ENCODE peak calls at places on chromosomes 12 and 14, in six cellular contexts. A, B, S, Q, N and C are unnamed samples.

GRCh38 chr12:77116277-77116676 is 50.9 kb upstream of the E2F7 start:
- DNase-seq in Q (no peak), S (no peak), B (no peak), N (no peak), A (no peak), C (no peak)

GRCh38 chr14:44339256-44339655 is 167.8 kb downstream of the FSCB start:
- DNase-seq in B (no peak), A (no peak), S (no peak), Q (no peak), N (no peak), C (no peak)

GRCh38 chr14:98564541-98564940 is 707.5 kb downstream of the BCL11B start:
- DNase-seq in Q (no peak), B (no peak), A (no peak), S (no peak), N (no peak), C (no peak)

GRCh38 chr12:57215668-57216013 is 953 bp upstream of the NXPH4 start:
- DNase-seq in B (no peak), S (peak), Q (no peak), A (no peak), N (no peak), C (no peak)

GRCh38 chr14:99881011-99881410 is 87.8 kb downstream of the EML1 start:
- DNase-seq in N (no peak), A (no peak), Q (no peak), S (no peak), B (no peak), C (no peak)

GRCh38 chr14:100899841-100900771 is 3.4 kb downstream of the RTL1 start:
- DNase-seq in N (peak), A (peak), Q (no peak), S (peak), B (peak), C (peak)

GRCh38 chr14:60736494-60736893 is 1.9 kb downstream of the MNAT1 start:
- DNase-seq in B (peak), S (no peak), Q (no peak), N (no peak), A (no peak), C (peak)

GRCh38 chr12:109707470-109707821 is 6.2 kb upstream of the FAM222A start:
- DNase-seq in S (no peak), A (no peak), N (no peak), B (no peak), Q (no peak), C (no peak)

GRCh38 chr14:77641534-77642341 is 25.3 kb upstream of the SPTLC2 start:
- DNase-seq in A (no peak), Q (peak), N (no peak), S (peak), B (no peak), C (peak)

GRCh38 chr14:70782361-70782760 is 27.0 kb downstream of the MAP3K9 start:
- DNase-seq in A (no peak), Q (no peak), S (no peak), N (no peak), B (no peak), C (no peak)

GRCh38 chr14:101961746-101962502 is 2.4 kb upstream of the DYNC1H1 start:
- DNase-seq in B (no peak), S (no peak), Q (no peak), N (no peak), A (no peak), C (no peak)

GRCh38 chr14:69850086-69850735 is 29.0 kb upstream of the SMOC1 start:
- DNase-seq in B (peak), Q (no peak), N (no peak), S (no peak), A (no peak), C (no peak)

GRCh38 chr14:94793901-94794300 is 24.0 kb upstream of the GSC start:
- DNase-seq in A (no peak), S (no peak), B (no peak), Q (no peak), N (no peak), C (no peak)

GRCh38 chr14:75566752-75567151 is 11.7 kb upstream of the FLVCR2 start:
- DNase-seq in B (no peak), N (no peak), S (no peak), A (no peak), Q (no peak), C (no peak)

GRCh38 chr12:39897315-39897714 is 208.6 kb downstream of the SLC2A13 start:
- DNase-seq in A (no peak), B (no peak), Q (no peak), N (no peak), S (no peak), C (no peak)

GRCh38 chr14:22544406-22544805 is 44.6 kb downstream of the DAD1 start:
- DNase-seq in S (no peak), N (no peak), B (no peak), A (no peak), Q (no peak), C (no peak)

GRCh38 chr14:89615421-89615820 is 198.4 kb upstream of the FOXN3 start:
- DNase-seq in A (no peak), Q (no peak), N (no peak), B (no peak), S (no peak), C (peak)

GRCh38 chr12:45128637-45129036 is 77.7 kb upstream of the DBX2 start:
- DNase-seq in Q (no peak), A (no peak), S (no peak), B (no peak), N (no peak), C (no peak)

GRCh38 chr12:92871121-92871520 is 58.0 kb downstream of the EEA1 start:
- DNase-seq in S (no peak), N (no peak), B (no peak), A (no peak), Q (no peak), C (no peak)

GRCh38 chr12:128572311-128572810 is 251.4 kb downstream of the SLC15A4 start:
- DNase-seq in N (no peak), B (no peak), A (peak), S (no peak), Q (no peak), C (no peak)

GRCh38 chr14:101193845-101194355 is 290.4 kb upstream of the RTL1 start:
- DNase-seq in B (no peak), A (no peak), Q (no peak), N (no peak), S (no peak), C (no peak)

GRCh38 chr12:115762934-115763333 is 514.6 kb downstream of the MED13L start:
- DNase-seq in S (no peak), A (no peak), N (no peak), Q (no peak), B (peak), C (no peak)

GRCh38 chr12:119384340-119384739 is 49.8 kb downstream of the CCDC60 start:
- DNase-seq in Q (no peak), S (no peak), A (no peak), B (no peak), N (no peak), C (no peak)

GRCh38 chr14:32800320-32800719 is 138.4 kb upstream of the NPAS3 start:
- DNase-seq in N (no peak), A (no peak), Q (no peak), S (no peak), B (no peak), C (no peak)

GRCh38 chr12:23525450-23526072 is 423.9 kb downstream of the SOX5 start:
- DNase-seq in Q (no peak), N (no peak), S (no peak), A (no peak), B (no peak), C (no peak)

GRCh38 chr12:105547786-105548185 is 217.3 kb downstream of the C12orf75 start:
- DNase-seq in B (no peak), S (no peak), Q (no peak), A (no peak), N (no peak), C (no peak)

GRCh38 chr14:38138581-38139138 is 69.0 kb upstream of the SSTR1 start:
- DNase-seq in N (no peak), A (no peak), S (no peak), Q (no peak), B (no peak), C (no peak)

GRCh38 chr14:37623552-37623951 is 28.1 kb downstream of the TTC6 start:
- DNase-seq in N (no peak), Q (no peak), S (no peak), A (no peak), B (peak), C (peak)

GRCh38 chr14:95915326-95915725 is 38.7 kb downstream of the TUNAR start:
- DNase-seq in S (no peak), N (no peak), A (no peak), Q (no peak), B (peak), C (no peak)

GRCh38 chr14:95922080-95922479 is 45.4 kb downstream of the TUNAR start:
- DNase-seq in A (no peak), B (no peak), S (no peak), N (no peak), Q (no peak), C (no peak)

DNA sequence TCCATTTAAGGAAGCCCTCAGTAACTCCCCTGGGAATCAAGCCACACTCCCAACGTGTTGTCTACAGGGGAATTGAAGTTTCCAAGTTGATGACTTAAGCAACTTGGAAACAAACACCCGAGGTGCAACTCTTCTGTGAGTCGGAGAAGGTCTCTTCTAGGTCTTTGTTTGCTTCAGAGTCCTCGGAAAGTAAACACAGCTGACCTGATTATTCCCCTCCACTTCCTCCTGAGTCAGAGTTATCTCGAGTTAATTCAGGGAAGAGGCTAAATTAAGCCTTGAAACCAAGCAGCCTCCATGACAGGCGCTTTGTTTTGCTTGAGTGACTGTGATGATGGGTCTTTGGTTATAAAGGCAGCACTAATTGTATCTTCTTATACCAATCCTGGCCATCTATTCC is 41.8 kb downstream of the TUNAR start:
- DNase-seq in S (no peak), B (peak), N (no peak), Q (no peak), A (no peak), C (peak)
- H3K27ac ChIP-seq in S (no peak), B (no peak), N (no peak), Q (no peak), A (no peak), C (no peak)

DNA sequence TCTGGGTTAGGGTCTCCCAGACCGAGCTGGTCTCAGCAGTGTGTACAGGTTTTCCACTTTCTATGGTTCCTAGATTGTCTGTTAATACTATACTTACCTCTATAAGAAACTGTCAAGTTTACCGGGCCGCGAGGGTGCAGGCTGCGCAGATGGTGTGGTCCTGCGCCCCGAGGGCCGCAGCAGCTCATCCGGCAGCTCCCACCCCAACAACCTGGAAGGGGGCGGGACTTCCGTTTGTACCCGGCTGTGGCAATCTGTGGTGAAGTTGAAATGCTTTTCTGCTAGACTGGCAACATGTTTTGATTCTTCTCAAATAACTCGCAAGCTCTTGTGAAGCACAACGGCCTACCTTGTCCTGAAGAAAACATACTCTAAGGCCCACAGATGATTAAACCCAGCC is at the start of gene CLEC9A:
- DNase-seq in S (no peak), A (no peak), Q (no peak), B (no peak), N (peak), C (no peak)
- H3K27ac ChIP-seq in S (no peak), A (no peak), Q (no peak), B (no peak), N (no peak), C (no peak)

GRCh38 chr12:50661300-50662120 is 102.4 kb upstream of the ATF1 start:
- DNase-seq in B (no peak), A (no peak), S (no peak), N (no peak), Q (no peak), C (peak)

GRCh38 chr12:50659690-50660424 is 104.0 kb upstream of the ATF1 start:
- DNase-seq in Q (no peak), N (no peak), A (no peak), S (no peak), B (no peak), C (no peak)

GRCh38 chr12:50662121-50662480 is 101.8 kb upstream of the ATF1 start:
- DNase-seq in S (no peak), B (no peak), A (no peak), N (no peak), Q (no peak), C (peak)

GRCh38 chr12:50660425-50660822 is 103.5 kb upstream of the ATF1 start:
- DNase-seq in B (no peak), A (no peak), S (no peak), N (no peak), Q (no peak), C (no peak)

DNA sequence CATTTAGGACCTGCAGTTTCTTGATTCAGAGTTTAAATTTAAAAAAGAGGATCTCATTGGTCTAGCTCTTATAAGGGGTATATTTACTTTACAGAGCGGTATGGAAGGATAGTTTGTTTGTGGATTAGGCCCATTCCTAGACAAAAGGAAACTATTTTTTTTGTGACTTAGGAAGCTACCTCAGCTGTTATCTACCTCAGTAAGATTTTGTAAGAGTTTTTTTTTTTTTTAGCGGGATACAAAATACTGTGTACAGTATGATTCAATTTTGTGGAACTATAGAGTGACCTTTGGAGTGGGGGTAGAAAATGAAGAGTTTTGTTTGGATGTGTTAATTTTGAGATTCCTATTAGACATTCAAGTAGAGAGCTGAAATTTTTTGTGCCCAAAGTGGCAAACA is 104.6 kb upstream of the ATF1 start:
- DNase-seq in B (no peak), Q (no peak), S (no peak), N (no peak), A (no peak), C (no peak)
- H3K27ac ChIP-seq in B (peak), Q (no peak), S (no peak), N (no peak), A (no peak), C (peak)

DNA sequence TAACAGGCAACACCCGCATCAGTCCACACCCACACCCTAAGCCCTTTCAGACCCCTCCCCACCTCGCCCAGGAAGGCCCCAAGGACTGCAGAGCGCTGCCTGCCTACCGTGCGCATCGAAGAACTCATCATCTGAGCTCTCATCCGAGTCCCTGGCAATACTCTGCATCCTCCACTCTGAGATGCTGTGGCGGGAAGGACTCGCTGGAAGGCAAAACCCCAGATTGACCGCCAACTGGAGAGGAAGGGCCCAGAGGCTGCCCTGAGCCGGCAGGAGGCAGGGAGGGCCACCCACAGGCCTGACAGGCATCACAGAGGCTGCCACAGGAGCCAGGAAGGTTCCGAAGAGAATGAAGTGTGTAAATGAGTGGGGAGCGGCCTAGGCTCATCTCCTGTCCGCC is 23.8 kb downstream of the ARL6IP4 start:
- DNase-seq in A (no peak), B (no peak), Q (no peak), S (no peak), N (no peak), C (no peak)
- H3K27ac ChIP-seq in A (no peak), B (no peak), Q (no peak), S (no peak), N (no peak), C (no peak)

DNA sequence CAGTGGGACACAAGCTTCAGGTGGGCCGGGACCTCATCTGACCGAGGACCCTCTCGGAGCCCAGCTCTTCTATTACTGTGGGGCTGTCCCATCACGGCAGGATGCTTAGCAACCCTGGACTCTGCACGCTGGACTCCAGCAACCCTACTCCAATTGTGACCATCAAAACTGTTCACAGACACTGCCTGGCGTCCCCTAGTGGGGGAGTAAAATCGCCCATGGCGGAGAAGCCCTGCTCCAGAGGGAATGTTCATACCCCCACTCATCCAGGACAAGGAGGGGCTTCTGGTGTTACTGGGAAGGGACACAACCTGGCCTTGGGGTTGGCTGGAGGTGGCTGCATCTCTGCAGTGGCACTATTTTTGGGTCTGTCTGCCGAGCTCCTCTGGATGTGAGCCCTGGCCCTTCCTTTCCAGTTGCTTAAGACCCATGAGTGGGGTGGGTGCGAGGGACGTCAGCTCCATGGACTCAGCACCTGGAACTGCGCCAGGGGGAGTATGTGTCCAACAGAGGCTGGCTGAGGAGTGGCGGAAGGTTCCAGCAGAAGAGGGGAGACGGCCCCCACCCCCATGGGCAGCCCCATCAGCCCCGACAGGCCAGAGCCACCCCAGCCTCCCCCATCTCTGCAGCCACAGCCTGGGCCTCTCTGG is 103.8 kb downstream of the RFLNA start:
- DNase-seq in A (no peak), B (no peak), S (peak), Q (peak), N (no peak), C (no peak)
- H3K27ac ChIP-seq in A (no peak), B (no peak), S (no peak), Q (peak), N (peak), C (peak)

DNA sequence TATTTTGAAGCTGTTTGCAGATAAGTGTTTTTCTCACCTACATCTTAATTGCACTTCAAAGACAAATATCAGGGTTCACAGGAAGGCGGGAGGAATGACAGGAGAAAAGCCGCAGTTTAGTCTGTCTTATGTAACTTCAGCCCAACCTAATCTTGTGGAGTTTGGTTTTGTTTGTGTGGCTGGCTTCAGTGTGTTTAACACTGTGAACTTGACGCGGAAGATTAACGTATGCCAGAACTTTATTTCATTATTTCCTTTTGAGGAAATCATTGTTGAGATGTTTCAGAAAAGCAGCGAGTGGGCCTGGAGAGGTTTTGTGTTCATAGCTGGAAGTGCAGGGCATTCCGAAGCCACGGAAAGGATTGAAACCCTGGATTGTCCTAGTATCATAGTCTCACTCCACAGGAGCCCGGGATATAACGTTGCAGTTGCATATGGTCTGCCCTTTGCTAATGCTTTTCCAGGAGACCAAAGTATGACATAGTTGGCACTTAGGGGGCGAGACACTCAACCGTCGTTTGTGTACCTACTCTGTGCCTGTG is 2.0 kb downstream of the PELI2 start:
- DNase-seq in S (no peak), B (peak), N (peak), A (no peak), Q (no peak), C (peak)
- H3K27ac ChIP-seq in S (peak), B (peak), N (no peak), A (no peak), Q (peak), C (no peak)